ENCODE peak calls at places on chromosome 20, in nine cellular contexts. R is stimulated activated memory B cell treated with anti-CD40 and anti-IgM and Interleukin-4, amounts not matched to agents 10 μg/mL and 1 μg/mL and 100 μg/mL, for 72 hours; U is naive thymus-derived CD4-positive, alpha-beta T cell; Y is activated CD4-positive, alpha-beta T cell treated with anti-CD3 and anti-CD28 coated beads for 36 hours; O is left cardiac atrium; P is pancreas; E is natural killer cell; J is body of pancreas; T is activated naive CD4-positive, alpha-beta T cell treated with anti-CD3 and anti-CD28 coated beads, Interleukin-2, amount 50 U/mL, for 72 hours. I is an unnamed sample.

GRCh38 chr20:58880994-58881752 is 28.7 kb downstream of the GNAS start:
- ATAC-seq in R (no peak), U (no peak), Y (no peak), O (no peak), P (peak), E (no peak), J (peak), T (no peak), I (no peak)

GRCh38 chr20:1761116-1761515 is 103.5 kb upstream of the SIRPG start:
- ATAC-seq in R (no peak), U (no peak), Y (no peak), O (peak), P (no peak), E (no peak), J (no peak), T (no peak), I (peak)

GRCh38 chr20:1377984-1378742 is 14.7 kb downstream of the FKBP1A start:
- ATAC-seq in R (no peak), U (no peak), Y (peak), O (no peak), P (no peak), E (no peak), J (no peak), T (peak), I (peak)

GRCh38 chr20:21102691-21103311 is 3.4 kb downstream of the LINC00237 start:
- ATAC-seq in R (peak), U (peak), Y (peak), O (peak), P (peak), E (peak), J (peak), T (peak), I (peak)

GRCh38 chr20:63740070-63740500 is 509 bp downstream of the SLC2A4RG start:
- ATAC-seq in R (peak), U (peak), Y (peak), O (peak), P (peak), E (peak), J (peak), T (peak), I (peak)

GRCh38 chr20:62401331-62401779 is 5.7 kb downstream of the CABLES2 start:
- ATAC-seq in R (no peak), U (no peak), Y (no peak), O (no peak), P (no peak), E (no peak), J (no peak), T (no peak), I (no peak)

GRCh38 chr20:15045246-15045645 is 707.8 kb upstream of the FLRT3 start:
- ATAC-seq in R (no peak), U (no peak), Y (no peak), O (peak), P (peak), E (no peak), J (no peak), T (no peak), I (no peak)

GRCh38 chr20:50731930-50732690 is 730 bp downstream of the PARD6B start:
- ATAC-seq in R (no peak), U (no peak), Y (no peak), O (no peak), P (peak), E (no peak), J (no peak), T (no peak), I (peak)

GRCh38 chr20:53048387-53048786 is 76.2 kb downstream of the TSHZ2 start:
- ATAC-seq in R (no peak), U (no peak), Y (no peak), O (no peak), P (no peak), E (no peak), J (no peak), T (no peak), I (no peak)

GRCh38 chr20:25695532-25696383 is 895 bp downstream of the ZNF337 start:
- ATAC-seq in R (no peak), U (no peak), Y (no peak), O (peak), P (peak), E (no peak), J (peak), T (no peak), I (peak)

GRCh38 chr20:62291251-62292066 is 11.3 kb upstream of the ADRM1 start:
- ATAC-seq in R (peak), U (no peak), Y (no peak), O (peak), P (no peak), E (no peak), J (no peak), T (no peak), I (no peak)

GRCh38 chr20:8953300-8953699 is 115.6 kb upstream of the PLCB4 start:
- ATAC-seq in R (no peak), U (no peak), Y (no peak), O (no peak), P (no peak), E (no peak), J (no peak), T (no peak), I (peak)

GRCh38 chr20:22470620-22471026 is 113.7 kb downstream of the FOXA2 start:
- ATAC-seq in R (no peak), U (no peak), Y (no peak), O (no peak), P (peak), E (no peak), J (no peak), T (no peak), I (no peak)

GRCh38 chr20:42483694-42484303 is 705.9 kb downstream of the PTPRT start:
- ATAC-seq in R (no peak), U (no peak), Y (no peak), O (peak), P (peak), E (no peak), J (peak), T (no peak), I (no peak)